ENCODE peak calls at places on chromosomes 5 and 9, in ten cellular contexts. Z is GM23338, I is upper lobe of left lung, Q is transverse colon, B is sigmoid colon, Y is stomach, S is H1, F is HCT116, U is suprapubic skin, K is HepG2. N is an unnamed sample.

GRCh38 chr5:759111-759741 is 25.3 kb downstream of the ZDHHC11B start:
- DNase-seq in Z (peak; percentile 45), I (peak; percentile 85), Q (peak; percentile 84), B (peak; percentile 77), Y (peak; percentile 90), S (no peak), F (no peak), U (peak; percentile 90), K (peak; percentile 81), N (peak; percentile 5)

GRCh38 chr9:136687721-136688223 is 515 bp upstream of the AGPAT2 start:
- DNase-seq in Z (no peak), I (peak; percentile 76), Q (peak; percentile 87), B (no peak), Y (peak; percentile 70), S (peak; percentile 68), F (no peak), U (no peak), K (no peak), N (no peak)

GRCh38 chr9:115008536-115008935 is 78.1 kb upstream of the TNFSF8 start:
- DNase-seq in Z (no peak), I (peak; percentile 50), Q (no peak), B (no peak), Y (no peak), S (no peak), F (no peak), U (no peak), K (no peak), N (no peak)

GRCh38 chr5:169719360-169720314 is 82.6 kb downstream of the DOCK2 start:
- DNase-seq in Z (no peak), I (no peak), Q (no peak), B (no peak), Y (no peak), S (no peak), F (no peak), U (no peak), K (no peak), N (no peak)

GRCh38 chr9:87884578-87885459 is 2.1 kb downstream of the SPATA31E1 start:
- DNase-seq in Z (no peak), I (no peak), Q (no peak), B (no peak), Y (no peak), S (peak; percentile 33), F (no peak), U (no peak), K (no peak), N (peak; percentile 2)

GRCh38 chr9:131349881-131350563 is 43.9 kb upstream of the PRRC2B start:
- DNase-seq in Z (peak; percentile 96), I (peak; percentile 93), Q (peak; percentile 89), B (peak; percentile 94), Y (peak; percentile 93), S (peak; percentile 96), F (peak; percentile 62), U (peak; percentile 95), K (peak; percentile 62), N (peak; percentile 91)

GRCh38 chr9:136255166-136255538 is 9.5 kb upstream of the QSOX2 start:
- DNase-seq in Z (no peak), I (no peak), Q (no peak), B (no peak), Y (no peak), S (no peak), F (no peak), U (no peak), K (peak; percentile 27), N (no peak)

GRCh38 chr9:111842313-111842712 is 47.6 kb upstream of the SHOC1 start:
- DNase-seq in Z (no peak), I (no peak), Q (no peak), B (no peak), Y (no peak), S (no peak), F (no peak), U (no peak), K (no peak), N (no peak)

GRCh38 chr5:109242518-109242917 is 167.3 kb downstream of the PJA2 start:
- DNase-seq in Z (no peak), I (no peak), Q (no peak), B (no peak), Y (no peak), S (no peak), F (no peak), U (no peak), K (no peak), N (no peak)

GRCh38 chr5:5374034-5374715 is 48.3 kb upstream of the ICE1 start:
- DNase-seq in Z (no peak), I (no peak), Q (no peak), B (no peak), Y (no peak), S (no peak), F (no peak), U (no peak), K (no peak), N (no peak)

GRCh38 chr5:9766581-9766980 is 136.4 kb upstream of the TAS2R1 start:
- DNase-seq in Z (no peak), I (no peak), Q (no peak), B (no peak), Y (no peak), S (no peak), F (no peak), U (no peak), K (no peak), N (no peak)

GRCh38 chr5:9765421-9765820 is 135.3 kb upstream of the TAS2R1 start:
- DNase-seq in Z (no peak), I (no peak), Q (no peak), B (no peak), Y (no peak), S (no peak), F (no peak), U (no peak), K (no peak), N (no peak)

DNA sequence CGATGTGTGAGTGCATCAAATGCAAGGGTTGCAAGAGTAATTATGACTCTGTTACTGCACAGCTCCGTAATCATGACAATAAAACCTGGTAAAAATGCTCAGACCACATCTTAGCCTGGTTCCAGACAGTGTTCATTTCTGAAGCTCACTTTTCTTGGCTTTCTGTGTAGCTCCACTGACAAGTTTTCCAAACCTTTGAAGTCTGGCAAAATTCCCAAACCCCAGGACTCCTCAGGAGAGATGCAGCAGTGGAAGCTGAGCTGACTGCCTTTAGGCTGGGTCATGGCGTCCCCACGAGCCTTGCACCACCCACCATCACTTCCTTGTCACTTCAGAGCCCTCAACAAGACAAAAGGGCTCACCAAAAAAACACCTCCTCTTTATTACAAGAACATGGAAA is 131.6 kb upstream of the TAS2R1 start:
- DNase-seq in Z (no peak), I (no peak), Q (no peak), B (no peak), Y (no peak), S (no peak), F (no peak), U (no peak), K (no peak), N (no peak)
- H3K27me3 ChIP-seq in Z (no peaks in the 10 kb centered on the region), I (no peaks in the 10 kb centered on the region), Q (no peaks in the 10 kb centered on the region), B (no peaks in the 10 kb centered on the region), Y (no peaks in the 10 kb centered on the region), S (no peaks in the 10 kb centered on the region), F (no peaks in the 10 kb centered on the region), U (no peaks in the 10 kb centered on the region), K (no peaks in the 10 kb centered on the region), N (no peaks in the 10 kb centered on the region)

DNA sequence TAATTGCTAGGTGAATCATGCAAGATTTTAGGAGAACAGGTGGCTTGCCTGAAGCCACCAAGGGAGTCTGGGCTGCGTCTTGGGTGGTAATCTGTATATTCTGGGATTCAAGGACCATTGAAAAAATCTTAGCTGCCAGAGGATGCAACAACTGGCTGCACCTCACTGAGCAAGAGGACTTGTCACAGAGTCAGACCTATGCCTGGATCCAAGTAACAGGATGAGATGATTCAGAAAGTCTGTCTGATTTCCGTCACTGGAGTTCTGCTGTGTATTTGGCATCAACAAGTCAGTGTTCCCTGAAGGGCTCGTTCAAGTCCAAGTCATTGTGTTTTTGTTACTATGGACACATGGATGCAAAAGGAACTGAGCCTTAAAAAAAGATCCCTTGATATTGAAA is 37.8 kb upstream of the CARTPT start:
- DNase-seq in Z (no peak), I (no peak), Q (no peak), B (no peak), Y (no peak), S (no peak), F (no peak), U (no peak), K (no peak), N (no peak)
- TF ChIP-seq POLR2AphosphoS5 in Z (no peak), I (no peak), Q (no peak), B (no peak), Y (no peak), S (no peak), F (no peak), U (no peak), K (no peak), N (no peak)

GRCh38 chr9:89623925-89624420 is 19.2 kb downstream of the GADD45G start:
- DNase-seq in Z (no peak), I (peak; percentile 85), Q (peak; percentile 27), B (peak; percentile 88), Y (peak; percentile 30), S (no peak), F (no peak), U (no peak), K (no peak), N (peak; percentile 27)

GRCh38 chr9:89619739-89620138 is 14.9 kb downstream of the GADD45G start:
- DNase-seq in Z (no peak), I (no peak), Q (no peak), B (no peak), Y (no peak), S (no peak), F (no peak), U (no peak), K (no peak), N (no peak)

GRCh38 chr9:89622933-89623861 is 18.4 kb downstream of the GADD45G start:
- DNase-seq in Z (no peak), I (no peak), Q (peak; percentile 18), B (peak; percentile 92), Y (peak; percentile 48), S (no peak), F (no peak), U (no peak), K (no peak), N (peak; percentile 70)

GRCh38 chr9:89621031-89621430 is 16.2 kb downstream of the GADD45G start:
- DNase-seq in Z (no peak), I (no peak), Q (no peak), B (no peak), Y (no peak), S (no peak), F (no peak), U (no peak), K (no peak), N (no peak)

DNA sequence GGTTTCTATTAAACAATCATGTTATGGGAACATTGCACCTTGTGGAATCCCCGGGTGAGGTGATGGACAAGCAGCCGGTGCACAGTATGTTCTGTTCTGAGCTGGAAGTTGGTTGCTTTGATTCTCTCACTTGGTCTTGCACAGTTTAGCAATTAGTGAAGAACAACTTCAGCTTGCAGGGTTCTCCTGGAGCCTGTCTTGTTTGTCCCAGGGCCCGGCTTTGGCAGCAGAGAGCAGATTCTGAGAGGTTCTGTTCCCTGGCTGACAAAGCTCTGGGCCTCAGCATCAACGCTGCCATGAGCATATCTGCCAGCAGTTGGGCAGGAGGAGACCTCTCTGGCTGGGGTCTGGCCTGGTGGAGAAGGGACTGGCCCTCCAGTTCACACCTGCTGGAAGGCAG is 16.9 kb downstream of the GADD45G start:
- DNase-seq in Z (no peak), I (no peak), Q (no peak), B (peak; percentile 82), Y (no peak), S (no peak), F (no peak), U (no peak), K (no peak), N (peak; percentile 42)
- H3K27me3 ChIP-seq in Z (no peaks in the 10 kb centered on the region), I (no peaks in the 10 kb centered on the region), Q (no peaks in the 10 kb centered on the region), B (no peaks in the 10 kb centered on the region), Y (no peaks in the 10 kb centered on the region), S (no peaks in the 10 kb centered on the region), F (peaks cover 7% of the 10 kb centered on the region), U (no peaks in the 10 kb centered on the region), K (peaks cover 35% of the 10 kb centered on the region), N (no peaks in the 10 kb centered on the region)

GRCh38 chr5:98108497-98108896 is 665.0 kb upstream of the RGMB start:
- DNase-seq in Z (no peak), I (no peak), Q (no peak), B (no peak), Y (no peak), S (no peak), F (no peak), U (no peak), K (no peak), N (no peak)
- TF ChIP-seq POLR2AphosphoS5 in Z (no peak), I (no peak), Q (no peak), B (no peak), Y (no peak), S (no peak), F (no peak), U (no peak), K (no peak), N (no peak)